ENCODE peak calls at places on chromosomes 4 and X, in five cellular contexts. D, X, P, O and U are unnamed samples.
A peak's percentile ranks its signal among the peaks of the same experiment; 100 is the strongest.

GRCh38 chr4:87543835-87544461 is 14.8 kb upstream of the SPARCL1 start:
- DNase-seq in D (no peak), X (peak; percentile 78), P (no peak), O (no peak), U (no peak)

GRCh38 chrX:136750364-136750763 is 30.4 kb downstream of the ARHGEF6 start:
- DNase-seq in D (no peak), X (no peak), P (no peak), O (no peak), U (no peak)

GRCh38 chrX:102867254-102867653 is 69.8 kb upstream of the RAB40AL start:
- DNase-seq in D (no peak), X (no peak), P (no peak), O (no peak), U (no peak)

GRCh38 chr4:176499518-176499917 is 179.8 kb downstream of the SPCS3 start:
- DNase-seq in D (no peak), X (peak; percentile 70), P (no peak), O (no peak), U (peak; percentile 86)

GRCh38 chr4:185346975-185347601 is 48.6 kb downstream of the LRP2BP start:
- DNase-seq in D (no peak), X (no peak), P (no peak), O (peak; percentile 11), U (no peak)

GRCh38 chr4:122914938-122915337 is 7.5 kb downstream of the NUDT6 start:
- DNase-seq in D (no peak), X (peak; percentile 57), P (no peak), O (peak; percentile 29), U (no peak)

GRCh38 chrX:107565005-107565404 is 63.3 kb upstream of the PRPS1 start:
- DNase-seq in D (no peak), X (no peak), P (no peak), O (no peak), U (no peak)

GRCh38 chr4:64617813-64618212 is 208.6 kb upstream of the TECRL start:
- DNase-seq in D (no peak), X (peak; percentile 1), P (no peak), O (no peak), U (no peak)

GRCh38 chrX:318739-319578 is at the start of gene GTPBP6:
- DNase-seq in D (peak; percentile 91), X (peak; percentile 99), P (peak; percentile 98), O (peak; percentile 99), U (peak; percentile 99)

GRCh38 chr4:168711197-168712120 is 214.6 kb downstream of the PALLD start:
- DNase-seq in D (no peak), X (peak; percentile 82), P (no peak), O (no peak), U (peak; percentile 78)

GRCh38 chr4:70518716-70519115 is 347 bp downstream of the AMTN start:
- DNase-seq in D (no peak), X (no peak), P (no peak), O (no peak), U (no peak)